ENCODE peak calls at places on chromosomes 12 and 14, in four cellular contexts. One of them, this sample, is unnamed.

GRCh38 chr12:44720265-44720664 is 155.8 kb downstream of the NELL2 start:
- DNase-seq in NB4: no peak
- DNase-seq in HuH-7.5: no peak
- DNase-seq in stimulated activated CD4-positive, alpha-beta T cell treated with anti-CD3 and anti-CD28 coated beads, Interleukin-15, amount 100 ng/mL, for 1 hour: no peak
- DNase-seq in this sample: no peak

GRCh38 chr12:102601621-102602020 is 121.3 kb upstream of the IGF1 start:
- DNase-seq in NB4: no peak
- DNase-seq in HuH-7.5: no peak
- DNase-seq in stimulated activated CD4-positive, alpha-beta T cell treated with anti-CD3 and anti-CD28 coated beads, Interleukin-15, amount 100 ng/mL, for 1 hour: no peak
- DNase-seq in this sample: no peak

GRCh38 chr12:43836455-43836989 is 641 bp downstream of the TMEM117 start:
- DNase-seq in NB4: peak; percentile 25
- DNase-seq in HuH-7.5: no peak
- DNase-seq in stimulated activated CD4-positive, alpha-beta T cell treated with anti-CD3 and anti-CD28 coated beads, Interleukin-15, amount 100 ng/mL, for 1 hour: no peak
- DNase-seq in this sample: no peak

GRCh38 chr12:51917746-51918453 is 10.6 kb downstream of the ACVRL1 start:
- DNase-seq in NB4: no peak
- DNase-seq in HuH-7.5: no peak
- DNase-seq in stimulated activated CD4-positive, alpha-beta T cell treated with anti-CD3 and anti-CD28 coated beads, Interleukin-15, amount 100 ng/mL, for 1 hour: no peak
- DNase-seq in this sample: no peak

GRCh38 chr14:36844443-36844842 is 182.8 kb downstream of the PAX9 start:
- DNase-seq in NB4: no peak
- DNase-seq in HuH-7.5: no peak
- DNase-seq in stimulated activated CD4-positive, alpha-beta T cell treated with anti-CD3 and anti-CD28 coated beads, Interleukin-15, amount 100 ng/mL, for 1 hour: no peak
- DNase-seq in this sample: no peak

GRCh38 chr12:26701604-26702215 is 131.3 kb downstream of the ITPR2 start:
- DNase-seq in NB4: peak; percentile 80
- DNase-seq in HuH-7.5: no peak
- DNase-seq in stimulated activated CD4-positive, alpha-beta T cell treated with anti-CD3 and anti-CD28 coated beads, Interleukin-15, amount 100 ng/mL, for 1 hour: no peak
- DNase-seq in this sample: no peak

GRCh38 chr12:89033062-89033461 is 319.2 kb downstream of the DUSP6 start:
- DNase-seq in NB4: no peak
- DNase-seq in HuH-7.5: no peak
- DNase-seq in stimulated activated CD4-positive, alpha-beta T cell treated with anti-CD3 and anti-CD28 coated beads, Interleukin-15, amount 100 ng/mL, for 1 hour: no peak
- DNase-seq in this sample: no peak

GRCh38 chr12:3885179-3886094 is 12.2 kb upstream of the PARP11 start:
- DNase-seq in NB4: peak; percentile 59
- DNase-seq in HuH-7.5: no peak
- DNase-seq in stimulated activated CD4-positive, alpha-beta T cell treated with anti-CD3 and anti-CD28 coated beads, Interleukin-15, amount 100 ng/mL, for 1 hour: no peak
- DNase-seq in this sample: no peak

GRCh38 chr14:55851961-55852360 is 266.2 kb upstream of the PELI2 start:
- DNase-seq in NB4: no peak
- DNase-seq in HuH-7.5: no peak
- DNase-seq in stimulated activated CD4-positive, alpha-beta T cell treated with anti-CD3 and anti-CD28 coated beads, Interleukin-15, amount 100 ng/mL, for 1 hour: no peak
- DNase-seq in this sample: no peak

GRCh38 chr12:8905546-8905945 is 8.8 kb upstream of the PHC1 start:
- DNase-seq in NB4: no peak
- DNase-seq in HuH-7.5: no peak
- DNase-seq in stimulated activated CD4-positive, alpha-beta T cell treated with anti-CD3 and anti-CD28 coated beads, Interleukin-15, amount 100 ng/mL, for 1 hour: no peak
- DNase-seq in this sample: no peak

GRCh38 chr12:109423392-109423791 is 53.7 kb downstream of the KCTD10 start:
- DNase-seq in NB4: no peak
- DNase-seq in HuH-7.5: no peak
- DNase-seq in stimulated activated CD4-positive, alpha-beta T cell treated with anti-CD3 and anti-CD28 coated beads, Interleukin-15, amount 100 ng/mL, for 1 hour: no peak
- DNase-seq in this sample: no peak